ENCODE peak calls at places on chromosomes 16 and 17, in seven cellular contexts. One of them, this sample, is unnamed.

GRCh38 chr17:68511254-68511670 is 968 bp upstream of the PRKAR1A start:
- DNase-seq in progenitor cell of endocrine pancreas: no peak
- DNase-seq in CD8-positive, alpha-beta T cell: no peak
- DNase-seq in dorsolateral prefrontal cortex: no peak
- DNase-seq in fibroblast of lung: no peak
- DNase-seq in thyroid gland: no peak
- DNase-seq in fibroblast of mammary gland: no peak
- DNase-seq in this sample: no peak

GRCh38 chr16:56066617-56067016 is 124.7 kb upstream of the GNAO1 start:
- DNase-seq in progenitor cell of endocrine pancreas: no peak
- DNase-seq in CD8-positive, alpha-beta T cell: no peak
- DNase-seq in dorsolateral prefrontal cortex: no peak
- DNase-seq in fibroblast of lung: no peak
- DNase-seq in thyroid gland: no peak
- DNase-seq in fibroblast of mammary gland: no peak
- DNase-seq in this sample: no peak

GRCh38 chr16:272633-273546 is 2.9 kb downstream of the RGS11 start:
- DNase-seq in progenitor cell of endocrine pancreas: no peak
- DNase-seq in CD8-positive, alpha-beta T cell: no peak
- DNase-seq in dorsolateral prefrontal cortex: no peak
- DNase-seq in fibroblast of lung: no peak
- DNase-seq in thyroid gland: no peak
- DNase-seq in fibroblast of mammary gland: no peak
- DNase-seq in this sample: no peak

GRCh38 chr17:17781591-17782424 is 55.0 kb downstream of the SREBF1 start:
- DNase-seq in progenitor cell of endocrine pancreas: peak; percentile 36
- DNase-seq in CD8-positive, alpha-beta T cell: peak; percentile 52
- DNase-seq in dorsolateral prefrontal cortex: peak; percentile 88
- DNase-seq in fibroblast of lung: peak; percentile 67
- DNase-seq in thyroid gland: peak; percentile 93
- DNase-seq in fibroblast of mammary gland: peak; percentile 48
- DNase-seq in this sample: peak; percentile 45

GRCh38 chr17:72065556-72065955 is 55.3 kb upstream of the SOX9 start:
- DNase-seq in progenitor cell of endocrine pancreas: no peak
- DNase-seq in CD8-positive, alpha-beta T cell: no peak
- DNase-seq in dorsolateral prefrontal cortex: no peak
- DNase-seq in fibroblast of lung: no peak
- DNase-seq in thyroid gland: no peak
- DNase-seq in fibroblast of mammary gland: no peak
- DNase-seq in this sample: no peak

GRCh38 chr16:73483076-73483791 is 435.3 kb upstream of the ZFHX3 start:
- DNase-seq in progenitor cell of endocrine pancreas: no peak
- DNase-seq in CD8-positive, alpha-beta T cell: no peak
- DNase-seq in dorsolateral prefrontal cortex: no peak
- DNase-seq in fibroblast of lung: no peak
- DNase-seq in thyroid gland: no peak
- DNase-seq in fibroblast of mammary gland: no peak
- DNase-seq in this sample: no peak

GRCh38 chr16:81523387-81524115 is 78.9 kb downstream of the CMIP start:
- DNase-seq in progenitor cell of endocrine pancreas: no peak
- DNase-seq in CD8-positive, alpha-beta T cell: peak; percentile 31
- DNase-seq in dorsolateral prefrontal cortex: peak; percentile 55
- DNase-seq in fibroblast of lung: peak; percentile 74
- DNase-seq in thyroid gland: no peak
- DNase-seq in fibroblast of mammary gland: peak; percentile 89
- DNase-seq in this sample: peak; percentile 71

GRCh38 chr16:56615353-56615752 is 7.0 kb downstream of the MT2A start:
- DNase-seq in progenitor cell of endocrine pancreas: no peak
- DNase-seq in CD8-positive, alpha-beta T cell: no peak
- DNase-seq in dorsolateral prefrontal cortex: no peak
- DNase-seq in fibroblast of lung: peak; percentile 66
- DNase-seq in thyroid gland: no peak
- DNase-seq in fibroblast of mammary gland: peak; percentile 67
- DNase-seq in this sample: peak; percentile 37

GRCh38 chr17:32971171-32971570 is 20.5 kb upstream of the SPACA3 start:
- DNase-seq in progenitor cell of endocrine pancreas: no peak
- DNase-seq in CD8-positive, alpha-beta T cell: no peak
- DNase-seq in dorsolateral prefrontal cortex: no peak
- DNase-seq in fibroblast of lung: no peak
- DNase-seq in thyroid gland: no peak
- DNase-seq in fibroblast of mammary gland: peak; percentile 74
- DNase-seq in this sample: peak; percentile 20

GRCh38 chr16:84896847-84897246 is 77.1 kb downstream of the CRISPLD2 start:
- DNase-seq in progenitor cell of endocrine pancreas: no peak
- DNase-seq in CD8-positive, alpha-beta T cell: no peak
- DNase-seq in dorsolateral prefrontal cortex: no peak
- DNase-seq in fibroblast of lung: no peak
- DNase-seq in thyroid gland: no peak
- DNase-seq in fibroblast of mammary gland: no peak
- DNase-seq in this sample: no peak

GRCh38 chr17:82384051-82384729 is 12.6 kb downstream of the UTS2R start:
- DNase-seq in progenitor cell of endocrine pancreas: no peak
- DNase-seq in CD8-positive, alpha-beta T cell: no peak
- DNase-seq in dorsolateral prefrontal cortex: no peak
- DNase-seq in fibroblast of lung: no peak
- DNase-seq in thyroid gland: peak; percentile 32
- DNase-seq in fibroblast of mammary gland: no peak
- DNase-seq in this sample: no peak

GRCh38 chr16:15567823-15568222 is 75.1 kb downstream of the MARF1 start:
- DNase-seq in progenitor cell of endocrine pancreas: no peak
- DNase-seq in CD8-positive, alpha-beta T cell: no peak
- DNase-seq in dorsolateral prefrontal cortex: no peak
- DNase-seq in fibroblast of lung: no peak
- DNase-seq in thyroid gland: no peak
- DNase-seq in fibroblast of mammary gland: no peak
- DNase-seq in this sample: no peak

GRCh38 chr17:58084317-58084981 is 1.2 kb downstream of the DYNLL2 start:
- DNase-seq in progenitor cell of endocrine pancreas: no peak
- DNase-seq in CD8-positive, alpha-beta T cell: peak; percentile 46
- DNase-seq in dorsolateral prefrontal cortex: no peak
- DNase-seq in fibroblast of lung: peak; percentile 14
- DNase-seq in thyroid gland: peak; percentile 53
- DNase-seq in fibroblast of mammary gland: peak; percentile 11
- DNase-seq in this sample: peak; percentile 11

GRCh38 chr17:79220715-79221291 is 146.2 kb downstream of the ENGASE start:
- DNase-seq in progenitor cell of endocrine pancreas: no peak
- DNase-seq in CD8-positive, alpha-beta T cell: no peak
- DNase-seq in dorsolateral prefrontal cortex: no peak
- DNase-seq in fibroblast of lung: no peak
- DNase-seq in thyroid gland: no peak
- DNase-seq in fibroblast of mammary gland: no peak
- DNase-seq in this sample: no peak

GRCh38 chr17:56821847-56822534 is 11.7 kb downstream of the C17orf67 start:
- DNase-seq in progenitor cell of endocrine pancreas: no peak
- DNase-seq in CD8-positive, alpha-beta T cell: no peak
- DNase-seq in dorsolateral prefrontal cortex: no peak
- DNase-seq in fibroblast of lung: no peak
- DNase-seq in thyroid gland: no peak
- DNase-seq in fibroblast of mammary gland: no peak
- DNase-seq in this sample: no peak

GRCh38 chr17:77363821-77364361 is 223.1 kb downstream of the SEC14L1 start:
- DNase-seq in progenitor cell of endocrine pancreas: no peak
- DNase-seq in CD8-positive, alpha-beta T cell: peak; percentile 55
- DNase-seq in dorsolateral prefrontal cortex: no peak
- DNase-seq in fibroblast of lung: peak; percentile 41
- DNase-seq in thyroid gland: no peak
- DNase-seq in fibroblast of mammary gland: peak; percentile 68
- DNase-seq in this sample: peak; percentile 57

GRCh38 chr17:69573396-69573795 is 158.9 kb downstream of the MAP2K6 start:
- DNase-seq in progenitor cell of endocrine pancreas: no peak
- DNase-seq in CD8-positive, alpha-beta T cell: no peak
- DNase-seq in dorsolateral prefrontal cortex: no peak
- DNase-seq in fibroblast of lung: no peak
- DNase-seq in thyroid gland: no peak
- DNase-seq in fibroblast of mammary gland: no peak
- DNase-seq in this sample: no peak

GRCh38 chr16:56950881-56951771 is 10.6 kb upstream of the CETP start:
- DNase-seq in progenitor cell of endocrine pancreas: peak; percentile 17
- DNase-seq in CD8-positive, alpha-beta T cell: peak; percentile 55
- DNase-seq in dorsolateral prefrontal cortex: no peak
- DNase-seq in fibroblast of lung: no peak
- DNase-seq in thyroid gland: peak; percentile 36
- DNase-seq in fibroblast of mammary gland: peak; percentile 61
- DNase-seq in this sample: peak; percentile 66

GRCh38 chr16:2056681-2057407 is 9.1 kb downstream of the TSC2 start:
- DNase-seq in progenitor cell of endocrine pancreas: no peak
- DNase-seq in CD8-positive, alpha-beta T cell: no peak
- DNase-seq in dorsolateral prefrontal cortex: no peak
- DNase-seq in fibroblast of lung: no peak
- DNase-seq in thyroid gland: peak; percentile 90
- DNase-seq in fibroblast of mammary gland: no peak
- DNase-seq in this sample: peak; percentile 21

GRCh38 chr16:2053897-2054296 is 6.1 kb downstream of the TSC2 start:
- DNase-seq in progenitor cell of endocrine pancreas: no peak
- DNase-seq in CD8-positive, alpha-beta T cell: no peak
- DNase-seq in dorsolateral prefrontal cortex: no peak
- DNase-seq in fibroblast of lung: no peak
- DNase-seq in thyroid gland: no peak
- DNase-seq in fibroblast of mammary gland: no peak
- DNase-seq in this sample: no peak

GRCh38 chr16:2054543-2055245 is 6.9 kb downstream of the TSC2 start:
- DNase-seq in progenitor cell of endocrine pancreas: no peak
- DNase-seq in CD8-positive, alpha-beta T cell: no peak
- DNase-seq in dorsolateral prefrontal cortex: no peak
- DNase-seq in fibroblast of lung: no peak
- DNase-seq in thyroid gland: peak; percentile 86
- DNase-seq in fibroblast of mammary gland: no peak
- DNase-seq in this sample: no peak

GRCh38 chr16:2057438-2057837 is 9.7 kb downstream of the TSC2 start:
- DNase-seq in progenitor cell of endocrine pancreas: no peak
- DNase-seq in CD8-positive, alpha-beta T cell: no peak
- DNase-seq in dorsolateral prefrontal cortex: no peak
- DNase-seq in fibroblast of lung: no peak
- DNase-seq in thyroid gland: no peak
- DNase-seq in fibroblast of mammary gland: no peak
- DNase-seq in this sample: no peak

DNA sequence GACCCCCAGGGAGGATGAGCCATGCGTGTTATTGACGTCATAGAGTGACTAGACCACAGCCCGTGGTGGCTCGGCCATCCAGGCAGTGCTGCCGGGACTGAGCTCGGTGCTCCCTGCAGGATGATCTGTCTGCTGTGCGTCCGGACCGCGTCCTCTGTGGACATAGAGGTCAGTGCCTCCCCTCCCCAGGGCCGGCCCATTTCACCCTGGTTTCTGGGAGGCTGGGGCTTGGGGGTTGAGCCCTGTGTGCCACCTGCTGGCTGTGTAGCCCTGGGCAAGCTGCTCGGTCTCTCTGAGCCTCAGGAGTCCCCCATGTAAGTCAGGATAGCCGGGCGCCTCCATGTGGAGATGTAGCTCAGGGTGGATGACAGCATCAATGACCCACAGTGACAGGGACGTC is 8.3 kb downstream of the TSC2 start:
- DNase-seq in progenitor cell of endocrine pancreas: no peak
- DNase-seq in CD8-positive, alpha-beta T cell: no peak
- DNase-seq in dorsolateral prefrontal cortex: no peak
- DNase-seq in fibroblast of lung: no peak
- DNase-seq in thyroid gland: no peak
- DNase-seq in fibroblast of mammary gland: peak; percentile 35
- DNase-seq in this sample: peak; percentile 13
- TF ChIP-seq CTCF in progenitor cell of endocrine pancreas: no peak
- TF ChIP-seq CTCF in CD8-positive, alpha-beta T cell: no peak
- TF ChIP-seq CTCF in dorsolateral prefrontal cortex: peak; percentile 17
- TF ChIP-seq CTCF in fibroblast of lung: peak; percentile 27
- TF ChIP-seq CTCF in thyroid gland: no peak
- TF ChIP-seq CTCF in fibroblast of mammary gland: peak; percentile 6
- TF ChIP-seq CTCF in this sample: peak; percentile 13

DNA sequence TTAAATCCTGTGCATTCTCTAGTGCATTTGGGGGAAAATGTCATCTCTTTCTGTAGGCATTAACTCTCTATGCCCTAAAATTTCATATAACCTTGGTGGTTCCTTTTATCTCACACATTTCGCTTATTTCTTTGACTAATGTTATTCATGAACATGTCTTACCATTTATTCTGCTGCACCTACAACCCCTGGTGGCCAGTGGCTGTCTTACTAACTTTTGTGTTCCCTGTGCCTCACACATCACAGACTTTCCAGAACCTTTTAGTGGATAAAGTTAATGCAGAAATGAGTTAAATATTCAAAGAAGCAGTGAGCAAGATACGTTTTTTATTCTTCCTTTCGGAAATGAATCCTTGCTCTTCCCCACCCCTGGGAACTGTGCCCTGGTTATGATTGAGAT is 111.9 kb downstream of the CDH13 start:
- DNase-seq in progenitor cell of endocrine pancreas: no peak
- DNase-seq in CD8-positive, alpha-beta T cell: no peak
- DNase-seq in dorsolateral prefrontal cortex: no peak
- DNase-seq in fibroblast of lung: peak; percentile 23
- DNase-seq in thyroid gland: no peak
- DNase-seq in fibroblast of mammary gland: no peak
- DNase-seq in this sample: peak; percentile 42
- TF ChIP-seq CTCF in progenitor cell of endocrine pancreas: peak; percentile 29
- TF ChIP-seq CTCF in CD8-positive, alpha-beta T cell: no peak
- TF ChIP-seq CTCF in dorsolateral prefrontal cortex: no peak
- TF ChIP-seq CTCF in fibroblast of lung: peak; percentile 35
- TF ChIP-seq CTCF in thyroid gland: no peak
- TF ChIP-seq CTCF in fibroblast of mammary gland: peak; percentile 31
- TF ChIP-seq CTCF in this sample: peak; percentile 48

DNA sequence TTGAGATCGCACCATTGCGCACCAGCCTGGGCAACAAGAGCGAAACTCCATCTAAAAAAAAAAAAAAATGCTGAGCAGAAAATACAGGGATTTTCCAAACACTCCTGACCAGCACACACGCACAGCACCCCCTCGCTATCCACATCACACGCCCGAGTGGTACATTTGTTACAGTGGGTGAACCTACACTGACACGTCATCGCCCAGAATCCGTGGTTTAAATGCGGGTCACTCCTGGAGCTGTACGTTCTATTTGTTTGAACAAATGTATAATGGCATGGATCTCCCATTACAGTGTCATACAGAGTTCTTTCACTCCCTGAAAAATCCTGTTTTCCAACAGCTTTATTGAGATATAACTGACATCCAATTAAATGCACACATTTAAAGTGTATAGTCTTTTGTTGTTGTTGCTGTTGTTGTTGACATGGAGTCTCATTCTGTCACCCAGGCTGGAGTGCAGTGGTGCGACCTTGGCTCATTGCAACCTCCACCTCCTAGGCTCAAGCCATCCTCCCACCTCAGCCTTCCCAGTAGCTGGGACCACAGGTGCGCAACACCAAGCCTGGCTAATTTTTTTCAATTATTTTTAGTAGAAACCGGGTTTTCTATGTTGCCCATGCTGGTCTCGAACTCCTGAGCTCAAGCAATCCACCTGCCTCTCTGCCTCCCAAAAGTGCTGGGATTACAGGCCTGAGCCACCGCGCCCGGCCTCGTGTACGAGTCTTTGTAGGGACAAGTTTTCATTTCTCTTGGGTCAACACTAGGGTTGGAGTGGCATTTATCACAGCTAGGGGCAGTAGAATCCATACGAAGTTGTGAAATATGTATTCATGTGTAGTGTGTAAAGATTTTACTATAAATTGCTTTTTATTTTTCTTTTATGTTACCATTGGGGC is 4.4 kb upstream of the CARHSP1 start:
- DNase-seq in progenitor cell of endocrine pancreas: no peak
- DNase-seq in CD8-positive, alpha-beta T cell: no peak
- DNase-seq in dorsolateral prefrontal cortex: no peak
- DNase-seq in fibroblast of lung: no peak
- DNase-seq in thyroid gland: no peak
- DNase-seq in fibroblast of mammary gland: no peak
- DNase-seq in this sample: no peak
- TF ChIP-seq CTCF in progenitor cell of endocrine pancreas: peak; percentile 21
- TF ChIP-seq CTCF in CD8-positive, alpha-beta T cell: no peak
- TF ChIP-seq CTCF in dorsolateral prefrontal cortex: no peak
- TF ChIP-seq CTCF in fibroblast of lung: peak; percentile 15
- TF ChIP-seq CTCF in thyroid gland: no peak
- TF ChIP-seq CTCF in fibroblast of mammary gland: peak; percentile 17
- TF ChIP-seq CTCF in this sample: peak; percentile 16

GRCh38 chr17:48470388-48471034 is 40.5 kb upstream of the SKAP1 start:
- DNase-seq in progenitor cell of endocrine pancreas: no peak
- DNase-seq in CD8-positive, alpha-beta T cell: no peak
- DNase-seq in dorsolateral prefrontal cortex: no peak
- DNase-seq in fibroblast of lung: peak; percentile 68
- DNase-seq in thyroid gland: no peak
- DNase-seq in fibroblast of mammary gland: peak; percentile 63
- DNase-seq in this sample: peak; percentile 36
- TF ChIP-seq CTCF in progenitor cell of endocrine pancreas: no peak
- TF ChIP-seq CTCF in CD8-positive, alpha-beta T cell: no peak
- TF ChIP-seq CTCF in dorsolateral prefrontal cortex: no peak
- TF ChIP-seq CTCF in fibroblast of lung: no peak
- TF ChIP-seq CTCF in thyroid gland: no peak
- TF ChIP-seq CTCF in fibroblast of mammary gland: no peak
- TF ChIP-seq CTCF in this sample: peak; percentile 2